ENCODE peak calls at places on chromosomes 12 and 14, in ten cellular contexts. E, H, U, W, G, S, A, P, N and F are unnamed samples.

GRCh38 chr12:25839470-25839869 is 119.0 kb upstream of the RASSF8 start:
- DNase-seq in E (no peak), H (peak), U (no peak), W (peak), G (no peak), S (no peak), A (peak), P (no peak), N (no peak), F (no peak)

GRCh38 chr12:108815875-108816594 is 41.3 kb downstream of the SSH1 start:
- DNase-seq in E (no peak), H (no peak), U (no peak), W (peak), G (no peak), S (no peak), A (peak), P (no peak), N (no peak), F (no peak)

GRCh38 chr12:49225551-49226166 is 36.8 kb upstream of the TUBA1A start:
- DNase-seq in E (no peak), H (peak), U (no peak), W (no peak), G (no peak), S (no peak), A (peak), P (peak), N (no peak), F (no peak)

GRCh38 chr12:28603801-28604200 is 413.5 kb downstream of the CCDC91 start:
- DNase-seq in E (no peak), H (no peak), U (no peak), W (no peak), G (no peak), S (no peak), A (peak), P (no peak), N (no peak), F (no peak)

GRCh38 chr14:64502476-64503183 is 1.0 kb downstream of the ZBTB25 start:
- DNase-seq in E (no peak), H (peak), U (peak), W (peak), G (no peak), S (no peak), A (peak), P (no peak), N (no peak), F (no peak)

GRCh38 chr12:68675098-68675842 is 11.5 kb upstream of the NUP107 start:
- DNase-seq in E (no peak), H (peak), U (no peak), W (no peak), G (no peak), S (no peak), A (no peak), P (no peak), N (no peak), F (no peak)

GRCh38 chr14:63205281-63205575 is 985 bp downstream of the RHOJ start:
- DNase-seq in E (no peak), H (no peak), U (no peak), W (no peak), G (no peak), S (no peak), A (peak), P (no peak), N (no peak), F (no peak)

GRCh38 chr12:69101505-69101904 is 137.9 kb upstream of the CPSF6 start:
- DNase-seq in E (no peak), H (no peak), U (no peak), W (no peak), G (no peak), S (no peak), A (peak), P (no peak), N (no peak), F (no peak)

GRCh38 chr12:93790472-93791152 is 113.4 kb downstream of the CRADD start:
- DNase-seq in E (no peak), H (peak), U (no peak), W (peak), G (no peak), S (no peak), A (peak), P (no peak), N (no peak), F (no peak)

GRCh38 chr12:103455020-103455763 is 40.6 kb downstream of the C12orf42 start:
- DNase-seq in E (no peak), H (no peak), U (no peak), W (no peak), G (no peak), S (no peak), A (no peak), P (no peak), N (no peak), F (no peak)

GRCh38 chr12:34295366-34296142 is 273.3 kb downstream of the ALG10 start:
- DNase-seq in E (no peak), H (no peak), U (no peak), W (no peak), G (no peak), S (peak), A (no peak), P (no peak), N (no peak), F (peak)

GRCh38 chr14:60648934-60649814 is at the start of gene SIX1:
- DNase-seq in E (peak), H (peak), U (peak), W (peak), G (no peak), S (peak), A (peak), P (peak), N (no peak), F (peak)

GRCh38 chr12:93669452-93669851 is 7.7 kb upstream of the CRADD start:
- DNase-seq in E (no peak), H (no peak), U (no peak), W (no peak), G (no peak), S (no peak), A (no peak), P (no peak), N (no peak), F (no peak)

GRCh38 chr12:82326905-82327503 is 31.2 kb downstream of the CCDC59 start:
- DNase-seq in E (no peak), H (peak), U (peak), W (peak), G (no peak), S (no peak), A (peak), P (no peak), N (no peak), F (no peak)

GRCh38 chr12:4284306-4284705 is 10.7 kb downstream of the CCND2 start:
- DNase-seq in E (no peak), H (no peak), U (no peak), W (no peak), G (no peak), S (no peak), A (no peak), P (no peak), N (no peak), F (no peak)

GRCh38 chr12:47935196-47935595 is 28.2 kb upstream of the TMEM106C start:
- DNase-seq in E (no peak), H (no peak), U (peak), W (no peak), G (no peak), S (no peak), A (peak), P (no peak), N (no peak), F (no peak)

GRCh38 chr14:26174395-26174794 is 423.4 kb downstream of the NOVA1 start:
- DNase-seq in E (no peak), H (no peak), U (no peak), W (peak), G (no peak), S (no peak), A (peak), P (no peak), N (no peak), F (no peak)

GRCh38 chr12:116174904-116175303 is 102.6 kb downstream of the MED13L start:
- DNase-seq in E (no peak), H (no peak), U (no peak), W (no peak), G (no peak), S (no peak), A (no peak), P (no peak), N (no peak), F (no peak)

GRCh38 chr12:59929091-59929490 is 333.3 kb downstream of the SLC16A7 start:
- DNase-seq in E (no peak), H (no peak), U (no peak), W (peak), G (no peak), S (no peak), A (peak), P (no peak), N (no peak), F (no peak)

GRCh38 chr12:98998697-98999299 is 353.7 kb downstream of the APAF1 start:
- DNase-seq in E (peak), H (peak), U (peak), W (peak), G (no peak), S (no peak), A (peak), P (no peak), N (no peak), F (no peak)

GRCh38 chr12:1812650-1813302 is 7.6 kb upstream of the LRTM2 start:
- DNase-seq in E (no peak), H (peak), U (no peak), W (peak), G (no peak), S (peak), A (peak), P (no peak), N (no peak), F (no peak)

GRCh38 chr12:103962493-103962892 is 3.2 kb upstream of the TDG start:
- DNase-seq in E (no peak), H (no peak), U (no peak), W (no peak), G (no peak), S (no peak), A (no peak), P (no peak), N (no peak), F (no peak)

GRCh38 chr12:50925342-50925651 is 27.0 kb upstream of the HIGD1C start:
- DNase-seq in E (no peak), H (peak), U (no peak), W (no peak), G (no peak), S (no peak), A (no peak), P (no peak), N (no peak), F (no peak)

GRCh38 chr12:68223067-68223747 is 2.4 kb downstream of the IL26 start:
- DNase-seq in E (no peak), H (peak), U (peak), W (peak), G (peak), S (peak), A (peak), P (peak), N (peak), F (peak)

GRCh38 chr12:99427104-99427503 is 220.4 kb upstream of the GARIN6 start:
- DNase-seq in E (no peak), H (no peak), U (no peak), W (no peak), G (no peak), S (no peak), A (no peak), P (no peak), N (no peak), F (no peak)

GRCh38 chr14:60722163-60722835 is 1.9 kb downstream of the SIX4 start:
- DNase-seq in E (no peak), H (peak), U (peak), W (peak), G (no peak), S (peak), A (peak), P (peak), N (peak), F (peak)

GRCh38 chr12:46555379-46555778 is 182.8 kb upstream of the SLC38A2 start:
- DNase-seq in E (no peak), H (no peak), U (no peak), W (peak), G (no peak), S (no peak), A (peak), P (no peak), N (no peak), F (no peak)

GRCh38 chr14:64721391-64721791 is 17.2 kb downstream of the PLEKHG3 start:
- DNase-seq in E (no peak), H (no peak), U (no peak), W (no peak), G (no peak), S (peak), A (peak), P (no peak), N (no peak), F (no peak)

GRCh38 chr12:107079172-107080011 is 14.0 kb downstream of the CRY1 start:
- DNase-seq in E (no peak), H (peak), U (peak), W (peak), G (no peak), S (no peak), A (peak), P (no peak), N (no peak), F (no peak)

DNA sequence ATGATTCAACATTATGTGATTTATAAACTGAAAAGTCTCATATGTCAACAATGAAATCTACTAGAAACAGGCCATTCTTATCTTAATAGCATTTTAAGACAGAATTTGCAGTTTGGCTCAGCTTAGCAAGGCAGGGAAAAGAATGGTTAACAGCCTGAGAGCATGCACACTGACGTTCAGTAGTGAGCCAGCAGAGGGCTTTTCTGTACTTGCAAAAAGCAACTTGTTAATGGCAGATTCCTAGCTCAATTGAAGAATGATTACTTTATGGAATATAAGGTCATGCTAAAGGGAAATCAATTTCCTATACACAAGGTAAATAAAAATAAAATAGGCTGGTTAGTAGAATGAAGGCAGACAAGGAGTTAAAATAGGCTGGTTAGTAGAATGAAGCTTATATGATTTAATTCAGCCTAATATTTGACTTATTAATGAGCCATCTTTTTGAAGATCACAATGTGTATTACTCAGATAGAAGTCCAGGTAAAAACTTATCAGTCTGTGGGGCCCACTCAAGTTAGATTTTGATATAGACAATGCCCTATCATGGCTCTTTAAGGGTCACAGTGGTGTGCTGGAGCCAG is 95.9 kb downstream of the OTOGL start:
- DNase-seq in E (no peak), H (peak), U (peak), W (peak), G (no peak), S (no peak), A (peak), P (no peak), N (peak), F (no peak)
- TF ChIP-seq CTCF in E (peak), H (no peak), U (peak), W (peak), G (peak), S (no peak), A (peak), P (peak), N (peak), F (peak)

GRCh38 chr14:59346329-59346728 is 118.9 kb downstream of the GPR135 start:
- DNase-seq in E (no peak), H (no peak), U (no peak), W (no peak), G (no peak), S (no peak), A (no peak), P (no peak), N (no peak), F (no peak)

GRCh38 chr14:59342516-59343484 is 122.4 kb downstream of the GPR135 start:
- DNase-seq in E (no peak), H (no peak), U (peak), W (no peak), G (no peak), S (no peak), A (no peak), P (no peak), N (no peak), F (no peak)

GRCh38 chr14:59342108-59342507 is 123.1 kb downstream of the GPR135 start:
- DNase-seq in E (no peak), H (no peak), U (no peak), W (no peak), G (no peak), S (no peak), A (no peak), P (no peak), N (no peak), F (no peak)

GRCh38 chr14:59344711-59345455 is 120.3 kb downstream of the GPR135 start:
- DNase-seq in E (no peak), H (no peak), U (no peak), W (no peak), G (no peak), S (no peak), A (no peak), P (no peak), N (no peak), F (no peak)

DNA sequence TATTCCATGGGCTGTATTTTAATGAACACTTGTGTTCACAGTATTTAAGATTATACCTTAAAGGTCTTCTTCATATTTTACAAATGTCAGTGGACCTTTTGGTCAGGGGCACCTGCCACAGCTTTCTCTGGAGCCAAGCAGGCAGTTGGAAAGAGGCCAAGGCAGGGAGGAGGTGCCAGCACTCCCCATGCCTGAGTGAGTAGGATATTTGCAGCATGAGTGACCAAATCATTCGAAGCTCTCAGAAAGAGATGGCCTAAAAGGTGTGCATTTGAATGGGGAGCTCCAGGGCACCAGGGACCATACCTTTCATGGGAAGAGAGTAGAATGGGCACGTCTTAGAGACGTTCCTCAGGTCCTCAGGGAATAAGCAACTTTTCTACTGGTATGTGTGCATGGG is 121.6 kb downstream of the GPR135 start:
- DNase-seq in E (no peak), H (no peak), U (peak), W (peak), G (no peak), S (no peak), A (no peak), P (no peak), N (no peak), F (no peak)
- TF ChIP-seq CTCF in E (no peak), H (no peak), U (no peak), W (no peak), G (no peak), S (no peak), A (no peak), P (no peak), N (no peak), F (no peak)

GRCh38 chr14:104692261-104692938 is 3.0 kb downstream of the INF2 start:
- DNase-seq in E (no peak), H (no peak), U (no peak), W (no peak), G (no peak), S (no peak), A (no peak), P (no peak), N (no peak), F (no peak)

GRCh38 chr14:104693482-104694431 is 4.3 kb downstream of the INF2 start:
- DNase-seq in E (no peak), H (no peak), U (no peak), W (no peak), G (no peak), S (peak), A (no peak), P (no peak), N (no peak), F (no peak)

GRCh38 chr14:104694475-104694950 is 5.1 kb downstream of the INF2 start:
- DNase-seq in E (no peak), H (no peak), U (no peak), W (no peak), G (no peak), S (peak), A (no peak), P (no peak), N (no peak), F (no peak)

GRCh38 chr14:104691546-104692260 is 2.3 kb downstream of the INF2 start:
- DNase-seq in E (no peak), H (no peak), U (no peak), W (no peak), G (no peak), S (peak), A (no peak), P (no peak), N (no peak), F (no peak)

DNA sequence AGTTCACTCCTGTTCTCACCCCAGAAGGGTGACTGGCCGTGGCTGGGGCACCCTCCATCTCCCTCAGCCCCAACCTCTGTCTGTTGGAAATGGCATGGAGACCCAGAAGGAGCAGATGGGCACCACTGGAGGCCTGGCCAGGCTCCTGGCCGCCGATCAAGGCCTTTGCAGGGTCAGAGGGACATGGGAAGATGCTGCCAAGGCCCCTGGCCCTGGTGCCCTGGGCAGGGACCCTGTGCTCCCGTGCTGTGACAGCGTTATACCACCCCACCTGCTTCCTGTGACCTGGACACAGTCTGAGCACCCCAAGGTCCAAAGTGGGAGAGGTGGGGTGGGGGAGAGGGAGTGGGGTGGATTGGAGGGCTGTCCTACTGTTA is 3.5 kb downstream of the INF2 start:
- DNase-seq in E (no peak), H (no peak), U (no peak), W (no peak), G (no peak), S (peak), A (no peak), P (no peak), N (no peak), F (no peak)
- TF ChIP-seq CTCF in E (no peak), H (no peak), U (no peak), W (no peak), G (no peak), S (no peak), A (no peak), P (no peak), N (no peak), F (no peak)

GRCh38 chr12:5493018-5493417 is 61.1 kb downstream of the NTF3 start:
- DNase-seq in E (no peak), H (no peak), U (no peak), W (no peak), G (no peak), S (no peak), A (no peak), P (no peak), N (no peak), F (no peak)
- TF ChIP-seq CTCF in E (peak), H (no peak), U (no peak), W (no peak), G (no peak), S (no peak), A (no peak), P (no peak), N (peak), F (no peak)

GRCh38 chr12:6981152-6982052 is 10.7 kb downstream of the EMG1 start:
- DNase-seq in E (no peak), H (no peak), U (no peak), W (no peak), G (no peak), S (no peak), A (no peak), P (no peak), N (no peak), F (no peak)
- TF ChIP-seq CTCF in E (no peak), H (no peak), U (no peak), W (no peak), G (no peak), S (no peak), A (no peak), P (no peak), N (no peak), F (no peak)

GRCh38 chr14:69475194-69475818 is 9.2 kb upstream of the PLEKHD1 start:
- DNase-seq in E (no peak), H (peak), U (peak), W (peak), G (no peak), S (no peak), A (peak), P (no peak), N (no peak), F (no peak)
- TF ChIP-seq CTCF in E (peak), H (peak), U (peak), W (peak), G (peak), S (no peak), A (peak), P (peak), N (peak), F (peak)

DNA sequence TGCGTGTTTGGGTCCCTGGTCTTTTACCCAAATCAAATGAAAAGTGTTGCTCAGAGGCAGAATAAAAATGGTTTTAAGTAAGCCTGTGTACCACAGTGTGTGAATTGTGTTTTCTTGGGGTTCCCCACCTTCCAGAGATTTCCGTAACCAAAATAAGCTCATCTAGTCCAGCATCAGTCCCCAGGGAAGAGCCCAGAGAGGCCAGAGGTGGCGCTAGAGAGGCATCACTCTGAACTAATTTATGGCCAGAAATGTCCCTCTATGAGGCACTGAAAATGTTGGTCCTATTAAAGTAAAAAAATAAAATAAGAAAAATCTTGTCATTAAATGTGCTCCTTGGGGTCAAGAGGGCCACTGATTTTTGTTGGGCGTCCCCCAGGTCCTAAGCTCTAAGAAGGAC is 24.9 kb upstream of the PRKAB1 start:
- DNase-seq in E (no peak), H (peak), U (no peak), W (no peak), G (no peak), S (no peak), A (no peak), P (no peak), N (no peak), F (no peak)
- TF ChIP-seq CTCF in E (peak), H (peak), U (peak), W (no peak), G (peak), S (no peak), A (no peak), P (no peak), N (peak), F (no peak)

GRCh38 chr14:58901826-58902225 is 264.1 kb downstream of the DACT1 start:
- DNase-seq in E (no peak), H (no peak), U (no peak), W (no peak), G (no peak), S (no peak), A (no peak), P (no peak), N (no peak), F (no peak)
- TF ChIP-seq CTCF in E (no peak), H (no peak), U (no peak), W (no peak), G (no peak), S (no peak), A (no peak), P (no peak), N (no peak), F (no peak)